ENCODE peak calls at places on chromosomes 7 and 10, in six cellular contexts. S is H1, U is K562, P is GM12878, C is HepG2, E is HCT116. M is an unnamed sample.
A peak's percentile ranks its signal among the peaks of the same experiment; 100 is the strongest.

GRCh38 chr10:97426776-97427570 is 982 bp downstream of the PGAM1 start:
- DNase-seq in S (no peak), U (peak; percentile 25), P (no peak), C (no peak), E (no peak), M (no peak)

GRCh38 chr7:128869138-128869943 is 6.7 kb downstream of the ATP6V1F start:
- DNase-seq in S (no peak), U (no peak), P (no peak), C (no peak), E (no peak), M (peak; percentile 62)

GRCh38 chr10:104483582-104483981 is 129.9 kb downstream of the CFAP58 start:
- DNase-seq in S (no peak), U (no peak), P (no peak), C (no peak), E (no peak), M (no peak)

GRCh38 chr7:158031820-158032424 is 555.7 kb downstream of the PTPRN2 start:
- DNase-seq in S (no peak), U (no peak), P (no peak), C (no peak), E (no peak), M (no peak)

GRCh38 chr10:103605359-103606156 is 112.1 kb downstream of the NEURL1 start:
- DNase-seq in S (peak; percentile 31), U (peak; percentile 52), P (no peak), C (peak; percentile 33), E (peak; percentile 28), M (peak; percentile 77)

GRCh38 chr10:128080641-128081040 is 45.6 kb downstream of the MKI67 start:
- DNase-seq in S (no peak), U (no peak), P (no peak), C (no peak), E (no peak), M (no peak)

GRCh38 chr10:24931236-24931635 is 21.2 kb downstream of the PRTFDC1 start:
- DNase-seq in S (no peak), U (no peak), P (no peak), C (no peak), E (no peak), M (no peak)

GRCh38 chr7:42143605-42144252 is 93.3 kb downstream of the GLI3 start:
- DNase-seq in S (no peak), U (no peak), P (no peak), C (no peak), E (no peak), M (no peak)

DNA sequence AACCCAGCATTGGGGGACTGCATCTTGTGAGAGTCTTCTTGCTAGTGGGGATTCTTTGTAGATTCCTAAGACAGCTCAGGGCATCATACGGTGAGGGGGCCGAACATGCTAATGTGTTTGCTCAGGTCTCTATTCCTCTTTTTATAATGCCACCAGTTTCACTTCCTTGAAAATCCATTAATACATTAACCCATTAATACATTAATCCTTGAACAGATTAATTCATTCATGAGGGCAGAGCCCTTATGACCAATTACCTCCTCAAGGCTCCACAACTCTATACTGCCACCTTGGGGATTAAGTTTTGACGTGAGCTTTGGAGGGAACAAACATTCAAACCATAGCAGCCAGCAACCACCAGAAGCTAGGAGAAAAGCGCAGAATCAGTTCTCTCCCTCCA is 67.2 kb upstream of the POT1 start:
- DNase-seq in S (peak; percentile 9), U (peak; percentile 43), P (no peak), C (peak; percentile 9), E (no peak), M (no peak)
- TF ChIP-seq ATF3 in S (no peak), U (no peak), P (no peak), C (no peak), E (no peak), M (no peak)

DNA sequence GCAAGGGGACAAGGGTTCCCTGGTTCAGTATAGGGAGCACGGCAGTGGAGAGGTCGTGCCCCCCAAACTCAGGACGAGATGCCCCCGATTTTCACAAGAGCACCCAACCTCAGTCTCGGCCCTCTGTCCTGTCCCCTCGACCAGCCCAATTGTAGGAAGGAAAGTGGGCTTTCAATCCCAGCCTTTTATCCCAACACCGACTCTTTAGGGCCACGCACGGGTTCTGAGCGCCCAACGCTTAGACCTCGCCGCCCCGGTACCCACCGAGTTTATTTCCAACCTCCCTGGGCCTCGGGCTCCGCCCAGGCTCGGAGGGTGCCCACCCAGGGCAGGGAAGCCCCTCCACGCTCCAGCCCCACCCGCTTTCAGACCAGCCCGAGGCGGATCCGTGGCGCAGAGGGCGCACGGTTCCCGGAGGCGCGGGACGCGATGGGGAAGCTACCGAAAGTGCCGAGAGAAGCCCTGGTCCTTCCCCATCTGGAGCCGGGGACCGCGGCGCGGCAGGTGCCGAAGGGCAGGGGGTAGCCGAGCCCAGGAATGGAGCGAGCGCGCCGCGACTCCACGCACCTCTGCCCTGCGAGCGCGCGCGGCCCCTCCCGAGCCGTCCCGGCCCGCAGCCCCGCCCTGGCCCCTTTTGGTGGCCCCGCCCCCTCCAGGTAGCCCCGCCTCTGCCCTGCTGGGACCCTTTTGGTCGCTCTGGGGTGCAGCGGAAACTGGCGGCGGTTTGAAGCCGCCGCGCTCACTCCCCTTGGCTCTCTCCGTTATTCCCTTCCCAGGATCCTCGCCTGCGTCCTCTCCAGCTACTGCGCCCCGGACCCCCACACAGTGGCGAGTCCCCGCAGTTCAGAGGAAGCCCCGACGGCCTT is 20.4 kb downstream of the GRID2IP start:
- DNase-seq in S (no peak), U (peak; percentile 30), P (no peak), C (no peak), E (no peak), M (peak; percentile 80)
- TF ChIP-seq ATF3 in S (no peak), U (no peak), P (no peak), C (no peak), E (no peak), M (no peak)

DNA sequence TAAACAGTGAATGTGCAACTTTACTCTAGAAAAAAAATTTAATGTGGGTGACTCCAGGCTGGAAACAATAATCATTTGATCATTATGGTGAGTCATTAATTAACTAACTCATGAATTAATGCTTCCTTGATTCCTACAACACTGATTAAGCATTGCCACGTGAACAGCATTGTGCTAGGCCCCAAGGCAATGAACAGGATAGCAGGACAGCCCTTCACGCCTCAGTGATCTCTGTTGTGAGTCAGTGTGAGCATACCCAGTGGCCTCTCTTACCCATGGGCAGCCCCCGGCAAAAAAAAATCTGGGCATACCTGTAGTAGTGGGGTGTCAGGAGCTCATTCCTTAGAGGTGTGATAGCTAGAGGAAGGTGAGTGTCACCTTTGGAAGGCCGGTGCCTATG is 76.0 kb downstream of the DENND2A start:
- DNase-seq in S (no peak), U (no peak), P (no peak), C (no peak), E (peak; percentile 22), M (no peak)
- TF ChIP-seq ATF3 in S (no peak), U (no peak), P (no peak), C (no peak), E (no peak), M (no peak)

GRCh38 chr10:115092258-115092554 is 959 bp upstream of the ATRNL1 start:
- DNase-seq in S (no peak), U (no peak), P (no peak), C (no peak), E (no peak), M (no peak)

GRCh38 chr10:115094605-115095004 is 1.4 kb downstream of the ATRNL1 start:
- DNase-seq in S (no peak), U (no peak), P (no peak), C (no peak), E (no peak), M (no peak)

GRCh38 chr10:115092555-115093285 is 445 bp upstream of the ATRNL1 start:
- DNase-seq in S (no peak), U (no peak), P (no peak), C (no peak), E (no peak), M (peak; percentile 69)

GRCh38 chr10:115093776-115094361 is 704 bp downstream of the ATRNL1 start:
- DNase-seq in S (no peak), U (no peak), P (no peak), C (no peak), E (no peak), M (peak; percentile 62)

GRCh38 chr10:115093286-115093775 is at the start of gene ATRNL1:
- DNase-seq in S (no peak), U (no peak), P (no peak), C (no peak), E (no peak), M (peak; percentile 67)
- TF ChIP-seq ATF3 in S (no peak), U (no peak), P (no peak), C (no peak), E (no peak), M (no peak)

GRCh38 chr10:69348824-69349541 is 67.7 kb downstream of the TACR2 start:
- DNase-seq in S (no peak), U (no peak), P (no peak), C (no peak), E (no peak), M (no peak)
- TF ChIP-seq ATF3 in S (no peak), U (no peak), P (no peak), C (no peak), E (no peak), M (no peak)

DNA sequence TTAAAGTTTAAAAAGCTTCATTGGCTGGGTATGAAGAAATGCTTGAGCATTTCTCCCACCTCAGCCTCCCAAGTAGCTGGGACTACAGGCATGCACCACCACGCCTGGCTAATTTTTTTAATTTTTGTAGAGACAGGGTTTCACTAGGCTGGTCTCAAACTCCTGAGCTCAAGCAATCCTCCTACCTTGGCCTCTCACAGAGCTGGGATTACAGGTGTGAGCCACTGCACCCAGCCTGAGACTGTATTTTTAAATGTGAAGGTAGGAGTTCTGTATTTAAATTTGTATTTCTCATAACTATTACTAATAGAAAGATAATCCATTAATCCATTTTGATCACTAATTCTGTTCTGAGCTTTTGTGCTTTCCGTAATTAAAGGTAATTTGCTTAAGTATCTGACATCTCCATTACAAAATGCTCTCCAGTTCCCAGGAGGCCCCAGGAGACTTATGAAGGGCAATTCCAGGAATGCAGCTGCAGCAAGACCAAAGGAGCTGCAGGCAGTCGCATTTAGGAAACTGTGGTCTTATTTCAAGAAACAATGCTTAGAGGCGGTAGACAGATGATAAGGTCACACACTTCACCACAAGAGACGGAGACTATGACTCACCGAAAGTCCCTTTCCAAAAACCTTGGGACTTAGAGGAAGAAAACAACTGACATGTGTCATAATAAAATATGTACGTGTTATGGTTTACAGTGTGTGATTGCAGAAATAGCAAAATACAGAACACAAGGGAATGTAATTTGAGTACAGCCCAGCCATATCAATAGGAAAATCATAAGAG is 23.3 kb downstream of the YAE1 start:
- DNase-seq in S (peak; percentile 60), U (peak; percentile 92), P (peak; percentile 45), C (no peak), E (peak; percentile 79), M (peak; percentile 33)
- TF ChIP-seq ATF3 in S (no peak), U (peak; percentile 87), P (no peak), C (no peak), E (peak; percentile 34), M (no peak)

GRCh38 chr7:132653364-132653930 is 77.2 kb upstream of the PLXNA4 start:
- DNase-seq in S (no peak), U (no peak), P (no peak), C (no peak), E (no peak), M (no peak)
- TF ChIP-seq ATF3 in S (no peak), U (no peak), P (no peak), C (no peak), E (no peak), M (no peak)

M was measured in WTC11.